ENCODE peak calls at places on chromosomes 11 and 22, in five cellular contexts. G is pancreas, N is H1, K is cardiac fibroblast, H is tibial artery. U is an unnamed sample.
A peak's percentile ranks its signal among the peaks of the same experiment; 100 is the strongest.

GRCh38 chr11:28770806-28771205 is 662.6 kb downstream of the METTL15 start:
- DNase-seq in G (no peak), N (no peak), K (peak; percentile 25), H (no peak), U (peak; percentile 17)

GRCh38 chr11:33941637-33942160 is 49.8 kb upstream of the LMO2 start:
- DNase-seq in G (no peak), N (no peak), K (peak; percentile 78), H (peak; percentile 35), U (peak; percentile 56)

GRCh38 chr11:93668171-93668570 is 6.7 kb downstream of the CEP295 start:
- DNase-seq in G (no peak), N (no peak), K (peak; percentile 20), H (no peak), U (no peak)

GRCh38 chr11:61700221-61700620 is 20.0 kb downstream of the DAGLA start:
- DNase-seq in G (peak; percentile 80), N (no peak), K (peak; percentile 66), H (no peak), U (peak; percentile 52)

GRCh38 chr22:26461188-26461810 is 22.3 kb downstream of the HPS4 start:
- DNase-seq in G (peak; percentile 56), N (peak; percentile 53), K (peak; percentile 49), H (peak; percentile 44), U (peak; percentile 41)

GRCh38 chr11:102413497-102413896 is 39.1 kb downstream of the TMEM123 start:
- DNase-seq in G (no peak), N (no peak), K (no peak), H (no peak), U (no peak)

GRCh38 chr22:41487037-41487963 is 18.4 kb downstream of the ACO2 start:
- DNase-seq in G (no peak), N (no peak), K (no peak), H (no peak), U (no peak)

GRCh38 chr11:123061403-123062157 is at the start of gene HSPA8:
- DNase-seq in G (peak; percentile 65), N (no peak), K (peak; percentile 70), H (peak; percentile 81), U (peak; percentile 71)

GRCh38 chr11:24820541-24820940 is 323.7 kb downstream of the LUZP2 start:
- DNase-seq in G (no peak), N (no peak), K (peak; percentile 8), H (no peak), U (peak; percentile 16)

GRCh38 chr11:24819863-24820434 is 323.1 kb downstream of the LUZP2 start:
- DNase-seq in G (no peak), N (no peak), K (no peak), H (no peak), U (no peak)
- H3K4me3 ChIP-seq in G (no peak overlapping the region), N (no peak overlapping the region), K (no peak overlapping the region), H (no peak overlapping the region), U (no peak overlapping the region)

GRCh38 chr22:46636221-46637002 is 16.2 kb downstream of the GRAMD4 start:
- DNase-seq in G (no peak), N (no peak), K (no peak), H (no peak), U (no peak)

GRCh38 chr22:46634011-46634699 is 14.0 kb downstream of the GRAMD4 start:
- DNase-seq in G (no peak), N (no peak), K (no peak), H (no peak), U (no peak)

GRCh38 chr22:46637711-46638600 is 17.8 kb downstream of the GRAMD4 start:
- DNase-seq in G (no peak), N (no peak), K (no peak), H (no peak), U (no peak)

GRCh38 chr22:46633334-46633890 is 13.2 kb downstream of the GRAMD4 start:
- DNase-seq in G (no peak), N (no peak), K (no peak), H (no peak), U (no peak)

DNA sequence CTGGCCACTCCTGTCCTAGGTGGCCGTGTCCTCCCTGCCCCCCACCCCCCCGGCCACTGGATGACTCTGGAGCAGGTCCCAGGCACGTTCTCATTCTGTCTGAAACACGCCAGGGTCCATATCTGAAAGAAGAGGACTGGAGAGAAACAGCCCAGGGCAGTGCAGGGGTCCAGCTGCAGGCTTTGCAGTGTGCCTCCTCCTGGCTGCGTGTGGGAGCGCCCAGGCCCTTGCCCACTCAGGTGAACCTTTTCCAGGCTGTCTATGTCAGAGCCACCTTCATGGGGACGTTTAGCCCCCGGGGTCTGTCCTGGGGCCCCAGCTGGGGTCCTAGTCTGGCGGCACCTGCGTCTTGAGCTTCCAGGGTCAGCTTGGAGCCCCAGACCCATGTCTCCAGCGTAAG is 15.6 kb downstream of the GRAMD4 start:
- DNase-seq in G (no peak), N (no peak), K (no peak), H (no peak), U (no peak)
- TF ChIP-seq CTCF in G (no peak), N (peak; percentile 43), K (no peak), H (no peak), U (no peak)

GRCh38 chr22:35253946-35254345 is 3.3 kb upstream of the HMGXB4 start:
- DNase-seq in G (no peak), N (no peak), K (no peak), H (no peak), U (no peak)

GRCh38 chr22:35257002-35257320 is 332 bp upstream of the HMGXB4 start:
- DNase-seq in G (no peak), N (no peak), K (no peak), H (no peak), U (no peak)

GRCh38 chr22:35258144-35258988 is 1.1 kb downstream of the HMGXB4 start:
- DNase-seq in G (no peak), N (no peak), K (peak; percentile 22), H (no peak), U (peak; percentile 25)

GRCh38 chr22:35257321-35258143 is at the start of gene HMGXB4:
- DNase-seq in G (peak; percentile 84), N (peak; percentile 51), K (peak; percentile 91), H (peak; percentile 83), U (peak; percentile 90)
- H3K4me3 ChIP-seq in G (peak within 1 kb of the TSS; percentile 74), N (peak within 1 kb of the TSS; percentile 82), K (peak within 1 kb of the TSS; percentile 70), H (peak within 1 kb of the TSS; percentile 94), U (peak within 1 kb of the TSS; percentile 87)

GRCh38 chr22:46052801-46053562 is 76.0 kb upstream of the WNT7B start:
- DNase-seq in G (peak; percentile 67), N (no peak), K (peak; percentile 53), H (peak; percentile 55), U (peak; percentile 47)
- TF ChIP-seq CTCF in G (no peak), N (no peak), K (no peak), H (no peak), U (no peak)

GRCh38 chr22:37562049-37562784 is 1.9 kb downstream of the CDC42EP1 start:
- DNase-seq in G (no peak), N (no peak), K (no peak), H (no peak), U (no peak)

GRCh38 chr22:37559901-37560681 is at the start of gene CDC42EP1:
- DNase-seq in G (peak; percentile 75), N (no peak), K (peak; percentile 57), H (no peak), U (peak; percentile 50)

GRCh38 chr22:37559521-37559900 is 769 bp upstream of the CDC42EP1 start:
- DNase-seq in G (no peak), N (no peak), K (no peak), H (no peak), U (no peak)

GRCh38 chr22:37561209-37562048 is 1.1 kb downstream of the CDC42EP1 start:
- DNase-seq in G (peak; percentile 96), N (peak; percentile 70), K (peak; percentile 93), H (peak; percentile 95), U (peak; percentile 91)

DNA sequence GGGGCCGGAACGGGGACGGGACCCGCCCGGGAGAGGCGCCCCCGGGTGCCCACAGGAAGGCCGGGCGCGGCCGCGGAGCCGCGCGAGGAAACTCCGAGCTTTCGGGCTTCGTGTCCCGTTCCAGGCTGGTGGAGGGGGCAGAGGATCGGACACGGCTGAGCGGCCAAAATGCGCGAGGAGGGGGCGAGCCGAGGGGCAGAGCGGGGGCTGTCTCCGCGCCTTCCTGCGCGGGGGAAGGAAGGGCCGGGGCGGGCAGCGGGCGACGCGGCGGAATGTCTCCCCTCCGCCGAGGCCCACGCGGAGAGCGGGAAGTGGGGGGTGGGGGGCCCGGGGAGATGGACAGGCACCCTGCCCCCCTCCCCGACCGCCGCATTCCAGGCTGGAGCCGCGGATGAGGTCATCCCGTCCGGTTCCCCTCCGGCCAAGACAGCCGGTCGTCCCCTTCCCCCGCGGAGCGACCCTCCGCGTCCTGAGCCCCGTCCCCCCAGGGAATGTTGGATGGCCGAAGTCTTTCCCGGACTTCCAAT is 465 bp downstream of the CDC42EP1 start:
- DNase-seq in G (peak; percentile 72), N (no peak), K (peak; percentile 54), H (no peak), U (peak; percentile 64)
- H3K4me3 ChIP-seq in G (peak overlapping the region; percentile 87), N (peak overlapping the region; percentile 42), K (peak overlapping the region; percentile 88), H (peak overlapping the region; percentile 85), U (peak overlapping the region; percentile 89)

GRCh38 chr22:17343766-17344165 is 25.5 kb upstream of the CECR2 start:
- DNase-seq in G (no peak), N (no peak), K (no peak), H (no peak), U (no peak)
- TF ChIP-seq CTCF in G (no peak), N (no peak), K (no peak), H (no peak), U (no peak)

U was measured in fibroblast of pulmonary artery.